ENCODE peak calls at places on chromosomes 2 and 18, in four cellular contexts. One of them, this sample, is unnamed.

GRCh38 chr2:134137182-134137595 is 116.7 kb upstream of the MGAT5 start:
- DNase-seq in GM12878: no peak
- DNase-seq in HL-60: peak; percentile 46
- DNase-seq in K562: no peak
- DNase-seq in this sample: no peak

GRCh38 chr2:178256382-178257053 is 62.2 kb downstream of the OSBPL6 start:
- DNase-seq in K562: no peak
- DNase-seq in GM12878: no peak
- DNase-seq in HL-60: no peak
- DNase-seq in this sample: no peak

GRCh38 chr2:109265953-109266352 is 136.9 kb downstream of the SH3RF3 start:
- DNase-seq in HL-60: no peak
- DNase-seq in GM12878: no peak
- DNase-seq in K562: no peak
- DNase-seq in this sample: no peak

GRCh38 chr2:139867601-139868226 is 1087.5 kb upstream of the NXPH2 start:
- DNase-seq in HL-60: peak; percentile 17
- DNase-seq in K562: no peak
- DNase-seq in GM12878: no peak
- DNase-seq in this sample: no peak

GRCh38 chr2:239318091-239318725 is 82.6 kb downstream of the HDAC4 start:
- DNase-seq in K562: peak; percentile 23
- DNase-seq in HL-60: no peak
- DNase-seq in GM12878: no peak
- DNase-seq in this sample: no peak

GRCh38 chr2:239945751-239946569 is 79.2 kb downstream of the NDUFA10 start:
- DNase-seq in HL-60: no peak
- DNase-seq in GM12878: no peak
- DNase-seq in K562: no peak
- DNase-seq in this sample: no peak

GRCh38 chr2:211281430-211282073 is 725.2 kb downstream of the CPS1 start:
- DNase-seq in GM12878: no peak
- DNase-seq in K562: no peak
- DNase-seq in HL-60: no peak
- DNase-seq in this sample: no peak

GRCh38 chr2:126850951-126851350 is 47.7 kb upstream of the TEX51 start:
- DNase-seq in K562: no peak
- DNase-seq in GM12878: no peak
- DNase-seq in HL-60: no peak
- DNase-seq in this sample: no peak

GRCh38 chr2:229085439-229085838 is 185.6 kb downstream of the PID1 start:
- DNase-seq in HL-60: no peak
- DNase-seq in K562: no peak
- DNase-seq in GM12878: no peak
- DNase-seq in this sample: no peak
- TF ChIP-seq POLR2AphosphoS5 in HL-60: no peak
- TF ChIP-seq POLR2AphosphoS5 in K562: no peak
- TF ChIP-seq POLR2AphosphoS5 in GM12878: no peak
- TF ChIP-seq POLR2AphosphoS5 in this sample: no peak

GRCh38 chr2:65656152-65656718 is 223.8 kb upstream of the SPRED2 start:
- DNase-seq in K562: no peak
- DNase-seq in GM12878: no peak
- DNase-seq in HL-60: no peak
- DNase-seq in this sample: no peak

GRCh38 chr2:65660340-65660739 is 227.9 kb upstream of the SPRED2 start:
- DNase-seq in HL-60: no peak
- DNase-seq in GM12878: no peak
- DNase-seq in K562: no peak
- DNase-seq in this sample: no peak

GRCh38 chr2:65661980-65662653 is 229.7 kb upstream of the SPRED2 start:
- DNase-seq in HL-60: no peak
- DNase-seq in GM12878: no peak
- DNase-seq in K562: no peak
- DNase-seq in this sample: no peak

GRCh38 chr2:65658253-65658652 is 225.9 kb upstream of the SPRED2 start:
- DNase-seq in HL-60: no peak
- DNase-seq in GM12878: no peak
- DNase-seq in K562: no peak
- DNase-seq in this sample: no peak

GRCh38 chr2:65658871-65659270 is 226.5 kb upstream of the SPRED2 start:
- DNase-seq in GM12878: no peak
- DNase-seq in K562: no peak
- DNase-seq in HL-60: no peak
- DNase-seq in this sample: no peak
- TF ChIP-seq SPI1 in GM12878: no peak
- TF ChIP-seq SPI1 in K562: no peak
- TF ChIP-seq SPI1 in HL-60: no peak
- TF ChIP-seq SPI1 in this sample: no peak

GRCh38 chr18:75800331-75800648 is 372.8 kb upstream of the SMIM21 start:
- DNase-seq in K562: no peak
- DNase-seq in HL-60: no peak
- DNase-seq in GM12878: no peak
- DNase-seq in this sample: no peak
- TF ChIP-seq POLR2AphosphoS5 in K562: no peak
- TF ChIP-seq POLR2AphosphoS5 in HL-60: no peak
- TF ChIP-seq POLR2AphosphoS5 in GM12878: no peak
- TF ChIP-seq POLR2AphosphoS5 in this sample: no peak

GRCh38 chr2:100126897-100127401 is 15.4 kb downstream of the AFF3 start:
- DNase-seq in K562: no peak
- DNase-seq in HL-60: no peak
- DNase-seq in GM12878: no peak
- DNase-seq in this sample: no peak
- TF ChIP-seq SPI1 in K562: no peak
- TF ChIP-seq SPI1 in HL-60: no peak
- TF ChIP-seq SPI1 in GM12878: no peak
- TF ChIP-seq SPI1 in this sample: no peak

GRCh38 chr18:41244751-41245150 is 710.3 kb upstream of the PIK3C3 start:
- DNase-seq in GM12878: no peak
- DNase-seq in K562: no peak
- DNase-seq in HL-60: no peak
- DNase-seq in this sample: no peak
- TF ChIP-seq POLR2AphosphoS5 in GM12878: no peak
- TF ChIP-seq POLR2AphosphoS5 in K562: no peak
- TF ChIP-seq POLR2AphosphoS5 in HL-60: no peak
- TF ChIP-seq POLR2AphosphoS5 in this sample: no peak

DNA sequence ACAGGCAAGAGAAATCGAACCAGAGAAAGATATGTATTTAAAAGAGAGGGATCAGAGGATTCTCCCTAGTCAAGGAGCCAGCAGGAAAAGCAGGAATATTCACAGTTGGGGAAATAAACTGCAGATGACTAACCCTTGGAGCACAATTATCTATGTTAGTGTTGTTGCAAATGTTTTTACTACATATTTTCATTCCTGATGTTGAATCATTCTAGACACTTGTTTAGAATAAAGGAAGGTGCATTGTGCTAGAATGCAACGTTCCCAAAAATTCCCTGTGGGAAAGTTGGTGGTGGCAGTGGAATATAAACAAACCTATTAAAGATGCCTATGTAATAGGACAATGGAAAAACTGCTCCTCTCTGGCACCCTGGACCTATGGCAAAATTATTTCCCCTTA is 63.3 kb downstream of the DTNA start:
- DNase-seq in GM12878: no peak
- DNase-seq in HL-60: no peak
- DNase-seq in K562: no peak
- DNase-seq in this sample: no peak
- TF ChIP-seq SPI1 in GM12878: no peak
- TF ChIP-seq SPI1 in HL-60: no peak
- TF ChIP-seq SPI1 in K562: no peak
- TF ChIP-seq SPI1 in this sample: no peak

DNA sequence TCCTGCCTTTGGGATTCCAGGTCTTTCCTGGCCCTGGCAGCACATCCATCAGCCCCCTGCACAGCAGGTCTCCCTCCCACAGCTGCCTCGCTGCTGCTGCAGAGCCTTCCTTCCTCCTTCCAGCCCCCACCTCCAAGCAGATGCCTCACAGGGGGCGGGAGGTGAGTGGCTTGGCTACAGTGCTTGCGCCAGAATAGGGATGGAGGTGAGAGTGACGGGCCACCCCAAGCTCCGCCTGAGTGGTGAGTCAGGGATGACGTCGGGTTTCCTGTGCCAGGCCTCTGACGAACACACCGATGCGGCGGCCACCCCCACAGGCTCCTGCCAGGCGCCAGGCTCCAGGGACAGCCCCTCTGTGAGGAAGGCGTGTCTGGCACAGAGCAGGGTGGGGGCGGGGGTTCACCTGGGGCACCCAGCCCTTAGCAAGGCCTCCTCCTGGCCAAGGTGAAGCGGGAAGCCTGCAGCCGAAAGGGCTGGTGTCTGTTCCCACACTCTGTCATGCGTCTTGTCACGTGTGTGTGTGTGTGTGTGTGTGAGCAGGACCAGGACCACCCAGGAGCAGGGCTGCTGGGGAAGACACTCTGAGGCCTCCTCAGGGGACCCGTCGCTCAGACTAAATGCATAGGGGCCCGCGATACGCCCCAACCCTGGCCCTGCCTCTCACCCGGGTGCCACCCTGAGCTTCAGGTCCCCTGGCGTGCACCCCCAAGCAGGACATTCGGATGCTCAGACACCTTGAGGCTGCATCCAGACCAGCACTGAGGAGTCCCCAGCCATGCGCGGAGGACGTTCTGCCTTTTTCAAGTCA is 3.4 kb upstream of the DUSP2 start:
- DNase-seq in GM12878: peak; percentile 74
- DNase-seq in K562: peak; percentile 54
- DNase-seq in HL-60: peak; percentile 92
- DNase-seq in this sample: peak; percentile 71
- TF ChIP-seq POLR2AphosphoS5 in GM12878: peak; percentile 31
- TF ChIP-seq POLR2AphosphoS5 in K562: no peak
- TF ChIP-seq POLR2AphosphoS5 in HL-60: no peak
- TF ChIP-seq POLR2AphosphoS5 in this sample: no peak

DNA sequence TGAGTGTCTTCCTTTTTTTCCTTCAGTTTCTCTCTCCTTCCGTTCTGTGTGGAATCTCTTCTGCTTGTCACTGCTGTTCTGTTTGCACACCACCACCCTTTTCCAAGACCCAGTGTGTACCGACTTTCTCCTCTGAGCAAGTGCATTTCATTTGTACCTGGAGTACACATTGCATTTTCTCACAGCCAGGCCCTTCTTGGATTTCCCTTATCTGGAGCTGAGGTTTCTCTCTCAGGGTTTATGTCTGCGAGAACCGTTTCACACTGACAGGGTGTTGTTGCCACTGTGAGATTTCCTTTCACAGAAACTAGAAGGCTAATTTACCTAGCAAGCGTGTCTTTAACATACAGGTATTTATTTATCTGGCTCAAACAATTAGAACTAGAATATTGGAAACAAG is 26.2 kb downstream of the NCOA1 start:
- DNase-seq in K562: no peak
- DNase-seq in GM12878: no peak
- DNase-seq in HL-60: no peak
- DNase-seq in this sample: no peak
- TF ChIP-seq SPI1 in K562: no peak
- TF ChIP-seq SPI1 in GM12878: no peak
- TF ChIP-seq SPI1 in HL-60: no peak
- TF ChIP-seq SPI1 in this sample: no peak

DNA sequence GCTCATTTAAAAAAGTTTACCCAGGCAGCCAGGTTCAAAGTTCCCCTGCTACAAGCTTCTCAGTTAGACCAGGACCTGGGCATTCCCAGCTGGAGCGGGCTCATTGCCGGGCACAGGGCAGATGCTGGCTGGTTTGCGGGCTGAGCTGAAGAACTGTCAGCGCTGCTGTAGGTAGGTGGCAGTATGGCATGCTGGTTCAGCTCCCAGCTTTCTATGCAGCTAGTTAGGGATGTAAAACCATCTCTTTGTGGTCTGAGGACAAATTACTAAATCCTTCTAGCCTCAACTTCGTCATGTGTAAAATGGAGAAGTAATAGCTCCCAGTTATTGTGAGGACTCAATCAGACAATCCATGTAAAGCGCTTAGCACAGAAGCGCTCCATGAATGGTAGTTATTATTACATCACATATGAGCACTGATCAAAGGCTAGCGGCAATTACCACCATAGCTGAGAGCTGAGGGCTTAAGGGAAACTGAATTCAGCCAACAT is 2.4 kb upstream of the LDLRAD4 start:
- DNase-seq in K562: no peak
- DNase-seq in HL-60: peak; percentile 91
- DNase-seq in GM12878: peak; percentile 4
- DNase-seq in this sample: no peak
- TF ChIP-seq POLR2AphosphoS5 in K562: no peak
- TF ChIP-seq POLR2AphosphoS5 in HL-60: no peak
- TF ChIP-seq POLR2AphosphoS5 in GM12878: no peak
- TF ChIP-seq POLR2AphosphoS5 in this sample: no peak